ENCODE peak calls at places on chromosomes 16 and 17, in eight cellular contexts. V is hepatocyte; R is GM06990; J is HL-60; H is GM12865; X is upper lobe of right lung; A is naive thymus-derived CD4-positive, alpha-beta T cell; U is cardiac fibroblast. S is an unnamed sample.

GRCh38 chr16:78227855-78228254 is 128.4 kb downstream of the WWOX start:
- DNase-seq in A (no peak), U (no peak), X (no peak), V (no peak), R (no peak), H (no peak), J (no peak), S (no peak)

GRCh38 chr17:79162012-79162577 is 87.5 kb downstream of the ENGASE start:
- DNase-seq in R (no peak), X (no peak), H (no peak), A (no peak), V (no peak), U (no peak), J (no peak), S (no peak)

GRCh38 chr17:79829004-79829403 is 10.2 kb downstream of the CBX4 start:
- DNase-seq in J (no peak), R (no peak), X (no peak), V (no peak), H (no peak), A (no peak), U (no peak), S (no peak)

GRCh38 chr16:51337662-51338061 is 186.6 kb upstream of the SALL1 start:
- DNase-seq in H (no peak), A (no peak), U (no peak), X (no peak), R (no peak), V (no peak), J (no peak), S (no peak)

GRCh38 chr17:17884281-17885028 is 47.7 kb upstream of the SREBF1 start:
- DNase-seq in A (no peak), U (no peak), V (no peak), X (no peak), H (no peak), R (no peak), J (no peak), S (no peak)

GRCh38 chr16:76866994-76867393 is 324.0 kb upstream of the MON1B start:
- DNase-seq in V (no peak), R (no peak), A (no peak), X (no peak), H (no peak), U (no peak), J (no peak), S (no peak)

GRCh38 chr17:37527249-37527851 is 37.7 kb downstream of the DUSP14 start:
- DNase-seq in R (no peak), X (no peak), U (peak), V (peak), J (peak), A (peak), H (peak), S (peak)

GRCh38 chr16:60166111-60166510 is 1432.0 kb upstream of the GOT2 start:
- DNase-seq in H (no peak), X (no peak), A (no peak), J (no peak), R (no peak), U (no peak), V (no peak), S (no peak)

GRCh38 chr16:56947604-56947995 is 14.2 kb upstream of the CETP start:
- DNase-seq in J (no peak), A (no peak), X (no peak), U (no peak), H (no peak), V (no peak), R (no peak), S (no peak)

GRCh38 chr16:86577314-86577971 is 906 bp upstream of the FOXL1 start:
- DNase-seq in U (no peak), A (no peak), J (no peak), H (no peak), R (no peak), V (peak), X (no peak), S (no peak)

GRCh38 chr16:66574081-66574480 is 5.2 kb upstream of the CMTM2 start:
- DNase-seq in J (no peak), U (peak), H (no peak), A (no peak), V (no peak), X (no peak), R (no peak), S (no peak)
- H3K4me3 ChIP-seq in J (no peak), U (no peak), H (no peak), A (no peak), V (no peak), X (no peak), R (no peak), S (no peak)

GRCh38 chr17:1094591-1094990 is 85.2 kb downstream of the ABR start:
- DNase-seq in X (no peak), V (no peak), A (no peak), J (no peak), U (no peak), R (no peak), H (no peak), S (no peak)

GRCh38 chr17:1091190-1091534 is 88.6 kb downstream of the ABR start:
- DNase-seq in H (no peak), U (no peak), R (no peak), J (no peak), V (no peak), A (no peak), X (no peak), S (no peak)

GRCh38 chr17:1090454-1091189 is 89.2 kb downstream of the ABR start:
- DNase-seq in U (no peak), A (no peak), R (no peak), X (peak), H (no peak), J (no peak), V (no peak), S (no peak)

GRCh38 chr17:1089915-1090314 is 89.9 kb downstream of the ABR start:
- DNase-seq in A (no peak), H (no peak), X (peak), V (no peak), U (peak), R (no peak), J (no peak), S (no peak)

GRCh38 chr17:1091885-1092284 is 87.9 kb downstream of the ABR start:
- DNase-seq in V (no peak), X (no peak), J (no peak), R (no peak), H (no peak), A (no peak), U (no peak), S (no peak)
- H3K4me3 ChIP-seq in V (no peak), X (no peak), J (no peak), R (no peak), H (no peak), A (no peak), U (no peak), S (no peak)

DNA sequence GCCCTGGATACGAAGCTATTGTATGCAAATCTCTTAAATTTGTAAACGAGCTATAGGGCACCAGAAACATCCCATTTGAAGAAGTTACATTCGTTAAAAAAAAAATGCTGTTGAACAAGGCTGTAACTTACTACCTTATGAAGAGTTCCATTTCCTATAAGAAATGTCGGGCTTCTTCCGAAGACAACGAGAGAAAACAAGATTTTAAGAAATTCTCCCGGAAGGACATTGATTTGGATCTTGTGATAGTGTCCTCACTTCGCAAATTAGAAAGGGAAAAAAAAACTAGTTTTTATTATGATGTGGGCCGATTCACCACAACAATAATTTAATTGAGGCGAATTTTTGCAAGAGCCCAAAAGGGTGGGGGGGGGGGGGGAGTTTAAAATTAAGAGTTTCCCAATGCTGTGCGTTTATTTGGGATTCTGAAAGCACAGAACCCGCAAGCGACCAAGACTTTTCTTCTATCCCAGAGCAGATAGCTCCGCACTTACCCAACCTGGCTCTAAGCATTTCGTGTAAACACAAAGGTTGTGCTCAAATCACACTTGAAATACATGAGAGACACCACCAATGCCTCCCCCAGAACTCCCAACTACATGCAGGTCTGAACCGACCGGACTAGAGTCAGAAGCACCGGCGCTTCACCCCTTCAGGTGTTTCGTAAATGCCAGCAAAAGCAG is 1.4 kb upstream of the SOX9 start:
- DNase-seq in X (no peak), V (no peak), R (no peak), J (no peak), H (peak), A (no peak), U (no peak), S (no peak)
- H3K4me3 ChIP-seq in X (peak), V (peak), R (no peak), J (no peak), H (peak), A (no peak), U (peak), S (no peak)

GRCh38 chr16:3643095-3643730 is 11.3 kb upstream of the DNASE1 start:
- DNase-seq in U (no peak), X (peak), H (no peak), R (no peak), J (no peak), V (peak), A (no peak), S (no peak)
- H3K4me3 ChIP-seq in U (no peak), X (no peak), H (no peak), R (no peak), J (no peak), V (no peak), A (no peak), S (no peak)

GRCh38 chr17:81961087-81961514 is at the start of gene NOTUM:
- DNase-seq in R (no peak), H (no peak), J (no peak), A (no peak), X (no peak), V (peak), U (peak), S (no peak)
- H3K4me3 ChIP-seq in R (peak), H (no peak), J (peak), A (no peak), X (peak), V (peak), U (no peak), S (no peak)

GRCh38 chr16:48811478-48811877 is 201.5 kb upstream of the N4BP1 start:
- DNase-seq in J (no peak), H (no peak), V (no peak), X (no peak), A (no peak), U (no peak), R (no peak), S (no peak)

GRCh38 chr16:48813485-48813884 is 203.5 kb upstream of the N4BP1 start:
- DNase-seq in J (no peak), X (no peak), V (no peak), U (no peak), R (no peak), H (no peak), A (no peak), S (no peak)

GRCh38 chr16:48812856-48813255 is 202.9 kb upstream of the N4BP1 start:
- DNase-seq in V (no peak), J (no peak), R (no peak), U (no peak), X (no peak), A (no peak), H (no peak), S (no peak)

GRCh38 chr16:48810436-48810802 is 200.4 kb upstream of the N4BP1 start:
- DNase-seq in H (no peak), J (no peak), A (no peak), X (no peak), U (no peak), V (no peak), R (no peak), S (no peak)

DNA sequence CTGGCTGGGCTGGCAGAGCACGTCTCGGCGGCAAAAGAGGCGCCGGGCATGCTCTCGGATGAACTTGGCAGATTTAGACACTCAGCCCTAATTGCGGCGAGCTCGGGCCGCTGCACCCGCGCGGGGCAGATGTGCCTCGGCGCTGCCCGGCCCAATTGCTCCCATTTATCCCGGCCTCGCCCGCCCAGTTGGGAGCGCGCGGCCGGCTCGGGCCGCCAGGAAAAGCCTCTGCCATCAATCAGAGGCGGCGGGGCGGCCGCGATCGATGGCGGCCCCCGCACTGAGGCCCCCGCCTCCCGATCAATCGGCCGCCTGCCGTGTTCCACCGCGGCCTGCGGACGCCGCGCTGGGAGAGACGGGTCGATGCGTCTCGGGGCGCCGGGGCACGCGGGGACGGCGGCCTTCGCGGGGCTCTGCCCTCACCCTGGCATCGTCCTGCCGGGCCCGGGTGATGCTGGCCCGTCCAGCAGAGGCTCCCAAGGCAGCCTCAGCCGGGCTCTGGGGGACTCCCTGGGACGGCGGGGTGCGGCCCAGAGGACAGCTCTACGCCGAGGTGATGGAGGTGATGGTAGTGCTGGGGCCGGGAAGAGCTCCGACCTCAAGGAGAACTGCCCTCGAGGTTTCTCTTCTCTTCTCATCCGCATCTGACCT is 200.9 kb upstream of the N4BP1 start:
- DNase-seq in U (no peak), H (no peak), X (no peak), R (no peak), A (no peak), J (no peak), V (no peak), S (no peak)
- H3K4me3 ChIP-seq in U (no peak), H (no peak), X (no peak), R (no peak), A (no peak), J (no peak), V (no peak), S (no peak)

GRCh38 chr17:55264640-55265298 is at the start of gene HLF:
- DNase-seq in A (peak), R (peak), U (peak), V (peak), J (peak), X (peak), H (peak), S (peak)

GRCh38 chr17:55267777-55268648 is 3.3 kb downstream of the HLF start:
- DNase-seq in V (no peak), H (no peak), X (no peak), R (peak), U (no peak), A (no peak), J (no peak), S (no peak)

GRCh38 chr17:55265434-55266021 is 768 bp downstream of the HLF start:
- DNase-seq in J (no peak), X (peak), H (no peak), U (no peak), A (peak), V (no peak), R (peak), S (no peak)

GRCh38 chr17:55266958-55267688 is 2.4 kb downstream of the HLF start:
- DNase-seq in H (no peak), U (no peak), R (no peak), J (no peak), A (no peak), X (no peak), V (no peak), S (no peak)

GRCh38 chr17:55266051-55266957 is 1.5 kb downstream of the HLF start:
- DNase-seq in U (no peak), V (no peak), J (no peak), R (peak), H (no peak), X (peak), A (no peak), S (no peak)
- H3K4me3 ChIP-seq in U (no peak), V (no peak), J (no peak), R (no peak), H (no peak), X (peak), A (no peak), S (no peak)

GRCh38 chr16:85309656-85310587 is 197.7 kb upstream of the CIBAR2 start:
- DNase-seq in X (peak), R (peak), J (no peak), U (no peak), V (no peak), H (peak), A (peak), S (peak)
- H3K4me3 ChIP-seq in X (no peak), R (no peak), J (no peak), U (no peak), V (no peak), H (no peak), A (peak), S (no peak)